ENCODE peak calls at places on chromosome 16, in eight cellular contexts. B is fibroblast of lung, U is K562, M is Peyer's patch, Q is upper lobe of left lung, Z is cardiac muscle cell, D is OCI-LY7, W is GM23338. C is an unnamed sample.

GRCh38 chr16:49012961-49013726 is 268.5 kb downstream of the CBLN1 start:
- DNase-seq in B (no peak), U (no peak), M (no peak), Q (peak), Z (no peak), D (no peak), W (no peak), C (no peak)

GRCh38 chr16:27769561-27770222 is 219.7 kb downstream of the KATNIP start:
- DNase-seq in B (no peak), U (no peak), M (no peak), Q (no peak), Z (no peak), D (no peak), W (no peak), C (no peak)

GRCh38 chr16:58031016-58031800 is 5.7 kb downstream of the MMP15 start:
- DNase-seq in B (no peak), U (no peak), M (no peak), Q (peak), Z (no peak), D (no peak), W (no peak), C (no peak)

GRCh38 chr16:24525970-24526559 is 13.3 kb upstream of the RBBP6 start:
- DNase-seq in B (peak), U (no peak), M (no peak), Q (no peak), Z (no peak), D (no peak), W (no peak), C (no peak)

GRCh38 chr16:23061669-23062068 is 87.6 kb downstream of the USP31 start:
- DNase-seq in B (no peak), U (no peak), M (no peak), Q (no peak), Z (no peak), D (no peak), W (no peak), C (no peak)

GRCh38 chr16:46757339-46758050 is 9.4 kb upstream of the MYLK3 start:
- DNase-seq in B (no peak), U (peak), M (no peak), Q (peak), Z (peak), D (no peak), W (peak), C (no peak)

GRCh38 chr16:14347706-14348105 is 276.6 kb downstream of the MRTFB start:
- DNase-seq in B (no peak), U (no peak), M (no peak), Q (no peak), Z (no peak), D (no peak), W (peak), C (no peak)

GRCh38 chr16:31477220-31478216 is 5.4 kb upstream of the SLC5A2 start:
- DNase-seq in B (no peak), U (peak), M (peak), Q (peak), Z (peak), D (no peak), W (peak), C (no peak)

GRCh38 chr16:74521691-74522090 is 85.2 kb downstream of the GLG1 start:
- DNase-seq in B (peak), U (no peak), M (no peak), Q (no peak), Z (no peak), D (no peak), W (peak), C (no peak)

GRCh38 chr16:7236824-7237410 is 95.7 kb upstream of the RBFOX1 start:
- DNase-seq in B (no peak), U (no peak), M (no peak), Q (no peak), Z (no peak), D (no peak), W (no peak), C (no peak)

GRCh38 chr16:24045641-24046040 is 209.9 kb downstream of the PRKCB start:
- DNase-seq in B (no peak), U (no peak), M (peak), Q (no peak), Z (peak), D (peak), W (peak), C (no peak)

GRCh38 chr16:51374790-51375189 is 223.7 kb upstream of the SALL1 start:
- DNase-seq in B (no peak), U (no peak), M (no peak), Q (no peak), Z (no peak), D (no peak), W (no peak), C (no peak)

GRCh38 chr16:78996806-78997205 is 603.7 kb downstream of the MAF start:
- DNase-seq in B (no peak), U (no peak), M (no peak), Q (no peak), Z (no peak), D (no peak), W (no peak), C (no peak)

GRCh38 chr16:67345401-67345800 is 18.8 kb downstream of the LRRC36 start:
- DNase-seq in B (no peak), U (no peak), M (no peak), Q (no peak), Z (no peak), D (no peak), W (no peak), C (no peak)

GRCh38 chr16:50522324-50522723 is 25.9 kb upstream of the NKD1 start:
- DNase-seq in B (no peak), U (no peak), M (no peak), Q (no peak), Z (no peak), D (no peak), W (no peak), C (no peak)

GRCh38 chr16:24645739-24646645 is 83.5 kb upstream of the TNRC6A start:
- DNase-seq in B (peak), U (no peak), M (no peak), Q (no peak), Z (no peak), D (no peak), W (no peak), C (no peak)

GRCh38 chr16:67177743-67178699 is 5.7 kb downstream of the MATCAP1 start:
- DNase-seq in B (peak), U (peak), M (peak), Q (peak), Z (peak), D (peak), W (peak), C (peak)

GRCh38 chr16:77238593-77238992 is 39.4 kb downstream of the SYCE1L start:
- DNase-seq in B (no peak), U (no peak), M (no peak), Q (no peak), Z (no peak), D (no peak), W (no peak), C (no peak)
- H3K27ac ChIP-seq in B (no peak), U (no peak), M (no peak), Q (no peak), Z (no peak), D (no peak), W (no peak), C (no peak)

DNA sequence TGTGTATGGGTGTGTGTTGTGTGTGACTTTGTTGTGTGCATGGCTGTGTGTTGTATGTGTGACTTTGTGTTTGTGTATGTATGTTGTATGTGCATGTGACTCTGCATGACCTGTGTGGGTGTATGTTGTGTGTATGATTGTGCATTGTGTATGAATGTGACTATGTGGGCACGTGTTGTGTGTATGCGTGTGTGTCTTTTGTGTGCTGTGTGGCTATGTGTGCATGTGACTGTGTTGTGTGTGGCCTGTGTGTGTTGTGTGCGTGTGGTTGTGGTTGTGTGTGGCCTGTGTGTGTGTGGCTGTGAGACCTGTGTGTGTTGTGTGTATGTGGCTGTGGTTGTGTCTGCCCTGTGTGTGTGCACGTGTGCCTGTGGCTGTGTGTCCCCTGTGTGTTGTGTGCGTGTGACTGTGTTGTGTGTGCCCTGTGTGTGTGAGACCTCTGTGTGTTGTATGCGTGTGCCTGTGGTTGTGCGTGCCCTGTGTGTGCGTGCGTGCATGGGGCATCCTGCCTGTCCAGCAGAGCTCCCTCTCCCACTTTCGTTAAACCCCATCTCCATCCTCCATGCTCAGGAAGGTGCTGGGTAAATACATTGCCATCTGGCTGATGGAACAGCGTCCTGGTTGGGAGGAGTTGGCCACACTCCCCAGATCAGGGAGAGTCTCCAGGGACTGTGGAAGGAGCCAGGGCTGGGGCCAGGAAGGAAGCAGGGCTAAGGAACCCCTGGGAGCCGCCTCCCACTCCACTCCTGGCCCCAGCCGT is 90.1 kb upstream of the GSE1 start:
- DNase-seq in B (peak), U (no peak), M (no peak), Q (no peak), Z (no peak), D (no peak), W (no peak), C (no peak)
- H3K27ac ChIP-seq in B (no peak), U (peak), M (no peak), Q (peak), Z (peak), D (no peak), W (no peak), C (no peak)

GRCh38 chr16:25888873-25889272 is 197.1 kb downstream of the HS3ST4 start:
- DNase-seq in B (no peak), U (no peak), M (no peak), Q (no peak), Z (no peak), D (no peak), W (no peak), C (no peak)

DNA sequence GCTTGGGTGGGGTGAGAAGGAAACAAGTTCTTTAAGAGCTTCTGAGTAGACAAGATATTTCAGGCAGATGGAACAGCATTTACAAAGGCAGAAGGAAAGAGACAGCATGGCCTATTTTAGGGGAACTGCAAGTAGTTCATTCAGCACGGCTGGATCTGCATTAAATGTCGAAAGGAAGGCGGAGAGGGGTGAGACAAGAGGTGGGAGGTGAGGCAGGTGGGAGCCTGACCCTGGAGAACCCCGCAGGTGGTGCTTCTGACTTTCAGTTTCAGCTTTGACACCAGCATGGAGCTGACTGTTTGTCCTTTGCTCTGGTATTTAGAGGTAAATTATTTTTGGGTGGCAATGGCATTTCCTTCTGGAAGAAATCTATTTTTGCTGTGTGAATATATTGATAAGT is 194.8 kb downstream of the HS3ST4 start:
- DNase-seq in B (no peak), U (no peak), M (no peak), Q (no peak), Z (no peak), D (no peak), W (no peak), C (no peak)
- H3K27ac ChIP-seq in B (no peak), U (no peak), M (no peak), Q (no peak), Z (no peak), D (no peak), W (no peak), C (no peak)

DNA sequence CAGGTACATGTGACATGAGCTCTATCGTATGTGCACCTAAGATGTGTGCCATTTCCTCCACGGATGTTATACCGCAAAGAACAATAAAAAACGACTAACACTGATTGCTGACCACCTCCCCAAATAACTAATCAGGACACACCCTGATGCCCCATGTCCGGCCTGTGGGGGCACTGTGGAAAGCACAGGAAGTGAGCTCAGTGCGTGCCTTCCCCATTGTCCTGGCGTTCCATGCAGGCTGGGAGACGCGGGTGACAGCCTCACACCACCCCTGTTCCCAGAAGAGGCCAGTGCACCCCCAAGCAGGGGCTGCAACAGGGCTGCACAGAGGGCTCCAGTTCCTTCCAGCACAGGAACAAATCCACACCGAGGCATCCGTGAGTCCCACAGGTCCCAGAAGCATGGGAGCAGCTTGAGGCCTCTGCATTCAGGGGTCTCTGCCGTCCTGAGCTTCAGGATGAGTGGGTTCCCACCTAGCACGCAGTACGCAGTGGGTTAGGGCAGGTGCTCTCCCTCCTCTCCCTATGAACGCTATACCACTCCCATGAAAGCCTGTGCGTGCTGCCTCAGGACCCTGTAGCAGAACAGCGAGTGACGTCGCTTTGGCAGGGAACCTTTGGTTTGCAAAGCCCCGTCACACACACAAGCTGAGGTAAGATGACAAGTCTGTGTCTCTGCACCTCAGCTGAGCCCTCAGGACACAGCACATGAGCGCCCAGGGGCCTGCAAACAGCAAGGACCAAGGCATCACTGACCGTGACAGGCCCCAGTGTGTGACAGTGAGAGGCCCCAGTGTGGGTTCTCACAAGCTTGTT is 117.7 kb downstream of the ZNF778 start:
- DNase-seq in B (no peak), U (no peak), M (no peak), Q (peak), Z (no peak), D (no peak), W (peak), C (no peak)
- H3K27ac ChIP-seq in B (peak), U (no peak), M (no peak), Q (peak), Z (peak), D (peak), W (peak), C (no peak)

DNA sequence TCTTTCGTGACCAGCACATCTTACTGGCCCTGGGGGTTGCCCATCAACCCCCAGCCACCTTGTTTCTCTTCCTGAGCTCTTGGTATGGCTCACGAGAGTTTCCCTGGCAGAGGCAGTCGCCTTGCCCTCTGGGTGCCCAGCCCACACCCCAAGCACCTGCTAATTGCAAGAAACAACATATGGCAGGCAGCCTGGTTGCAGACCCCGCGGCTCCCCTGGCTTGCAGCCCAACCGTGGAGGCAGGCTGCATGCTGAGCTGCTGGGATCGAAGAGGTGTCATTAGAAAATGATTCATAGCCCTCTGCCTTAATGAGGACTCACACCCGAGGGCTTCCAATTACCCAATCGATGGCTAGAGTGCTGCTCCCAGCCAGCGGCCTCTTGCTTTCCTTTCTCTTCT is 115.7 kb downstream of the TMEM114 start:
- DNase-seq in B (no peak), U (no peak), M (no peak), Q (peak), Z (no peak), D (no peak), W (no peak), C (no peak)
- H3K27ac ChIP-seq in B (no peak), U (no peak), M (no peak), Q (no peak), Z (no peak), D (no peak), W (no peak), C (no peak)

GRCh38 chr16:88924834-88925539 is 52.0 kb downstream of the CBFA2T3 start:
- DNase-seq in B (peak), U (peak), M (peak), Q (peak), Z (peak), D (peak), W (peak), C (no peak)
- H3K27ac ChIP-seq in B (no peak), U (no peak), M (no peak), Q (peak), Z (no peak), D (no peak), W (no peak), C (no peak)